ENCODE peak calls at places on chromosomes 6 and 20, in nine cellular contexts. H is CD4-positive, CD25-positive, alpha-beta regulatory T cell; U is stimulated activated CD8-positive, alpha-beta memory T cell treated with anti-CD3 and anti-CD28 coated beads, Interleukin-4, amount 100 ng/mL, for 1 hour; N is mesothelial cell of epicardium; V is ELR; O is activated effector memory CD4-positive, alpha-beta T cell treated with anti-CD3 and anti-CD28 coated beads, Interleukin-2, amount 50 U/mL, for 16 hours; B is T-helper 1 cell; J is hippocampal formation; X is NCI-H1092. Y is an unnamed sample.

GRCh38 chr6:1554881-1555569 is 54.7 kb upstream of the FOXC1 start:
- DNase-seq in H (peak; percentile 66), U (no peak), V (peak; percentile 71), N (no peak), J (peak; percentile 74), X (no peak), O (peak; percentile 92), B (peak; percentile 38), Y (peak; percentile 89)

GRCh38 chr20:50724851-50725721 is 6.3 kb upstream of the PARD6B start:
- DNase-seq in B (no peak), U (no peak), O (peak; percentile 90), J (no peak), H (no peak), V (peak; percentile 100), X (no peak), N (peak; percentile 87), Y (peak; percentile 74)

GRCh38 chr6:88360203-88360797 is 194.2 kb upstream of the CNR1 start:
- DNase-seq in X (no peak), V (peak; percentile 55), N (no peak), O (no peak), J (no peak), B (no peak), H (no peak), U (no peak), Y (no peak)

GRCh38 chr6:35432291-35432690 is 19.8 kb upstream of the FANCE start:
- DNase-seq in B (no peak), U (no peak), N (no peak), J (no peak), H (no peak), X (no peak), O (no peak), V (no peak), Y (no peak)

GRCh38 chr20:59723607-59724456 is 119.5 kb downstream of the PHACTR3 start:
- DNase-seq in H (no peak), B (no peak), U (no peak), X (no peak), V (no peak), N (no peak), O (no peak), J (no peak), Y (no peak)

GRCh38 chr20:46145646-46146045 is 27.5 kb downstream of the CD40 start:
- DNase-seq in N (no peak), J (no peak), B (no peak), H (no peak), X (no peak), O (no peak), V (no peak), U (no peak), Y (no peak)

GRCh38 chr6:29759457-29759856 is 36.2 kb downstream of the HLA-F start:
- DNase-seq in N (no peak), B (no peak), V (no peak), J (no peak), H (no peak), X (no peak), U (no peak), O (no peak), Y (no peak)

GRCh38 chr6:107712523-107713213 is 111.4 kb downstream of the SCML4 start:
- DNase-seq in V (peak; percentile 65), O (no peak), J (no peak), N (no peak), X (no peak), U (no peak), H (no peak), B (no peak), Y (no peak)

GRCh38 chr6:89952361-89952680 is 58.1 kb downstream of the GJA10 start:
- DNase-seq in O (no peak), J (no peak), B (no peak), N (no peak), V (no peak), U (no peak), X (no peak), H (no peak), Y (no peak)

GRCh38 chr6:1383729-1384548 is 5.4 kb upstream of the FOXF2 start:
- DNase-seq in V (no peak), O (peak; percentile 48), J (no peak), N (no peak), U (no peak), H (no peak), B (no peak), X (no peak), Y (no peak)

GRCh38 chr6:127069659-127070279 is 48.7 kb upstream of the RSPO3 start:
- DNase-seq in O (no peak), U (no peak), J (no peak), X (peak; percentile 6), B (no peak), N (no peak), H (no peak), V (peak; percentile 67), Y (no peak)

GRCh38 chr6:4059115-4059777 is 19.7 kb downstream of the FAM217A start:
- DNase-seq in H (peak; percentile 46), V (peak; percentile 97), J (no peak), B (no peak), O (peak; percentile 78), U (peak; percentile 34), X (no peak), N (no peak), Y (no peak)

GRCh38 chr6:65126667-65127066 is 580.4 kb downstream of the EYS start:
- DNase-seq in B (no peak), J (no peak), O (no peak), U (no peak), V (no peak), H (no peak), X (no peak), N (no peak), Y (no peak)

GRCh38 chr6:81735756-81736380 is 16.6 kb downstream of the TENT5A start:
- DNase-seq in J (no peak), O (no peak), N (no peak), V (peak; percentile 36), X (no peak), H (no peak), U (no peak), B (no peak), Y (no peak)

GRCh38 chr20:41100001-41100480 is 37.3 kb upstream of the PLCG1 start:
- DNase-seq in X (no peak), B (no peak), O (no peak), U (no peak), H (no peak), V (peak; percentile 53), N (no peak), J (no peak), Y (no peak)

GRCh38 chr6:137767931-137768690 is 98.9 kb upstream of the TNFAIP3 start:
- DNase-seq in V (peak; percentile 24), H (peak; percentile 34), X (no peak), J (no peak), B (no peak), U (no peak), O (no peak), N (no peak), Y (no peak)

GRCh38 chr6:64996301-64996700 is 710.7 kb downstream of the EYS start:
- DNase-seq in B (no peak), X (no peak), J (no peak), H (no peak), N (no peak), V (no peak), O (no peak), U (no peak), Y (no peak)

GRCh38 chr6:36015666-36016065 is 8.8 kb downstream of the SLC26A8 start:
- DNase-seq in J (no peak), H (no peak), X (no peak), B (no peak), U (no peak), V (no peak), N (no peak), O (no peak), Y (no peak)

GRCh38 chr20:8386991-8387390 is 254.9 kb downstream of the PLCB1 start:
- DNase-seq in H (no peak), B (no peak), X (no peak), N (no peak), V (no peak), O (no peak), U (no peak), J (no peak), Y (no peak)

GRCh38 chr20:10131612-10132345 is 86.9 kb upstream of the SNAP25 start:
- DNase-seq in B (no peak), J (peak; percentile 32), V (peak; percentile 66), X (peak; percentile 85), H (no peak), N (peak; percentile 75), O (no peak), U (no peak), Y (no peak)

GRCh38 chr6:162962093-162962492 is 234.3 kb downstream of the PACRG start:
- DNase-seq in B (no peak), O (no peak), N (no peak), X (no peak), H (no peak), V (peak; percentile 81), J (no peak), U (no peak), Y (no peak)

GRCh38 chr6:15796844-15797243 is 134.0 kb upstream of the DTNBP1 start:
- DNase-seq in U (no peak), J (no peak), N (no peak), X (no peak), O (no peak), H (no peak), V (peak; percentile 41), B (no peak), Y (no peak)

GRCh38 chr6:31528821-31529328 is at the start of gene MCCD1:
- DNase-seq in H (no peak), B (no peak), J (no peak), N (no peak), O (peak; percentile 61), X (no peak), U (no peak), V (no peak), Y (no peak)

GRCh38 chr6:41625442-41625841 is 12.8 kb upstream of the MDFI start:
- DNase-seq in V (no peak), N (no peak), O (no peak), H (no peak), J (no peak), U (no peak), X (peak; percentile 17), B (no peak), Y (no peak)

GRCh38 chr20:51042657-51043247 is 19.8 kb upstream of the KCNG1 start:
- DNase-seq in N (no peak), X (no peak), J (no peak), U (no peak), H (no peak), O (peak; percentile 30), V (peak; percentile 44), B (no peak), Y (peak; percentile 54)

GRCh38 chr20:39631557-39631956 is 669.4 kb downstream of the DHX35 start:
- DNase-seq in B (no peak), J (no peak), X (no peak), H (no peak), N (no peak), V (no peak), U (no peak), O (no peak), Y (no peak)

GRCh38 chr6:135535989-135536414 is 38.5 kb upstream of the AHI1 start:
- DNase-seq in H (peak; percentile 35), V (peak; percentile 92), B (no peak), U (no peak), O (no peak), N (no peak), X (no peak), J (no peak), Y (no peak)

GRCh38 chr20:59063358-59064213 is 21.0 kb upstream of the PRELID3B start:
- DNase-seq in J (no peak), H (no peak), O (no peak), X (no peak), B (no peak), V (peak; percentile 87), U (no peak), N (no peak), Y (no peak)

GRCh38 chr6:166435574-166435973 is 52.8 kb upstream of the MPC1 start:
- DNase-seq in O (peak; percentile 71), N (no peak), H (peak; percentile 16), U (no peak), X (no peak), B (no peak), J (no peak), V (no peak), Y (no peak)

GRCh38 chr6:45607818-45608217 is 230.1 kb upstream of the SUPT3H start:
- DNase-seq in V (peak; percentile 64), J (no peak), H (no peak), B (no peak), O (no peak), U (no peak), N (no peak), X (no peak), Y (no peak)

GRCh38 chr6:116482780-116483179 is 21.6 kb downstream of the CALHM6 start:
- DNase-seq in V (no peak), B (no peak), N (no peak), J (no peak), U (no peak), O (no peak), H (no peak), X (no peak), Y (no peak)